ENCODE peak calls at places on chromosomes 11 and 22, in four cellular contexts. A is psoas muscle, Q is kidney, Y is astrocyte of the spinal cord. U is an unnamed sample.
A peak's percentile ranks its signal among the peaks of the same experiment; 100 is the strongest.

GRCh38 chr11:134644489-134645456 is 232.7 kb upstream of the B3GAT1 start:
- DNase-seq in A (no peak), Q (peak; percentile 49), Y (no peak), U (no peak)

GRCh38 chr11:34898474-34898873 is 17.7 kb downstream of the APIP start:
- DNase-seq in A (peak; percentile 51), Q (no peak), Y (no peak), U (no peak)

GRCh38 chr22:35275580-35275979 is 18.3 kb downstream of the HMGXB4 start:
- DNase-seq in Q (no peak), A (no peak), Y (peak; percentile 12), U (no peak)

GRCh38 chr11:45538363-45538762 is 127.1 kb downstream of the CHST1 start:
- DNase-seq in Y (no peak), Q (no peak), A (peak; percentile 63), U (no peak)

GRCh38 chr11:116725434-116726221 is 47.2 kb downstream of the BUD13 start:
- DNase-seq in A (no peak), Y (no peak), Q (no peak), U (no peak)

GRCh38 chr11:11036185-11037161 is 178.6 kb upstream of the ZBED5 start:
- DNase-seq in Y (peak; percentile 53), A (no peak), Q (no peak), U (no peak)

GRCh38 chr22:39317084-39317755 is 2.2 kb downstream of the RPL3 start:
- DNase-seq in Q (no peak), Y (no peak), A (no peak), U (no peak)

GRCh38 chr22:48797731-48798130 is 1029.9 kb downstream of the BRD1 start:
- DNase-seq in A (no peak), Y (no peak), Q (no peak), U (no peak)

GRCh38 chr22:27317156-27317555 is 484.4 kb downstream of the MN1 start:
- DNase-seq in Y (no peak), A (no peak), Q (no peak), U (no peak)

GRCh38 chr11:95831198-95831883 is 41.0 kb downstream of the CEP57 start:
- DNase-seq in A (no peak), Y (peak; percentile 90), Q (no peak), U (no peak)

GRCh38 chr11:18012314-18012905 is 437 bp downstream of the SERGEF start:
- DNase-seq in Y (peak; percentile 19), Q (no peak), A (peak; percentile 50), U (peak; percentile 43)

GRCh38 chr11:706439-706956 is 467 bp downstream of the EPS8L2 start:
- DNase-seq in Y (peak; percentile 34), Q (peak; percentile 83), A (no peak), U (peak; percentile 60)

GRCh38 chr11:33893711-33894401 is 2.0 kb upstream of the LMO2 start:
- DNase-seq in Q (no peak), Y (no peak), A (no peak), U (no peak)

GRCh38 chr22:44887941-44888366 is 121.9 kb downstream of the PHF21B start:
- DNase-seq in A (no peak), Y (no peak), Q (peak; percentile 70), U (peak; percentile 28)

GRCh38 chr11:44443836-44444769 is 121.4 kb upstream of the CD82 start:
- DNase-seq in Y (no peak), A (no peak), Q (no peak), U (no peak)

GRCh38 chr11:20599424-20600346 is at the start of gene SLC6A5:
- DNase-seq in A (no peak), Q (no peak), Y (peak; percentile 33), U (peak; percentile 55)

GRCh38 chr11:58057481-58057880 is 26.7 kb downstream of the OR6Q1 start:
- DNase-seq in Q (no peak), Y (peak; percentile 66), A (no peak), U (no peak)

GRCh38 chr11:130122141-130122575 is 37.4 kb upstream of the ST14 start:
- DNase-seq in Q (no peak), A (no peak), Y (no peak), U (no peak)

GRCh38 chr11:26229270-26229669 is 102.7 kb upstream of the ANO3 start:
- DNase-seq in Y (peak; percentile 83), A (no peak), Q (no peak), U (no peak)

GRCh38 chr11:14906614-14907392 is 14.8 kb upstream of the CYP2R1 start:
- DNase-seq in Q (no peak), Y (no peak), A (no peak), U (no peak)

GRCh38 chr11:34495724-34496377 is 17.7 kb downstream of the ELF5 start:
- DNase-seq in A (no peak), Q (no peak), Y (peak; percentile 81), U (no peak)

GRCh38 chr22:47515384-47516125 is 753.1 kb downstream of the TBC1D22A start:
- DNase-seq in A (no peak), Y (no peak), Q (no peak), U (no peak)

GRCh38 chr11:117717485-117718314 is 79.3 kb downstream of the DSCAML1 start:
- DNase-seq in Y (no peak), Q (peak; percentile 82), A (no peak), U (peak; percentile 90)

GRCh38 chr11:134483857-134484256 is 71.8 kb upstream of the B3GAT1 start:
- DNase-seq in Q (no peak), A (no peak), Y (no peak), U (no peak)

GRCh38 chr11:112227471-112227870 is 1.2 kb downstream of the PTS start:
- DNase-seq in A (no peak), Q (no peak), Y (no peak), U (no peak)

GRCh38 chr22:46054091-46054877 is 77.3 kb upstream of the WNT7B start:
- DNase-seq in A (peak; percentile 87), Y (peak; percentile 83), Q (peak; percentile 92), U (no peak)

GRCh38 chr11:119361961-119362725 is 15.6 kb upstream of the MFRP start:
- DNase-seq in A (no peak), Y (no peak), Q (peak; percentile 5), U (no peak)

GRCh38 chr11:117638913-117639543 is 158.0 kb downstream of the DSCAML1 start:
- DNase-seq in Y (no peak), Q (no peak), A (no peak), U (peak; percentile 59)

GRCh38 chr11:2269601-2270321 is 627 bp downstream of the ASCL2 start:
- DNase-seq in A (peak; percentile 61), Q (peak; percentile 88), Y (peak; percentile 29), U (peak; percentile 85)

GRCh38 chr22:45155050-45155840 is 8.5 kb upstream of the NUP50 start:
- DNase-seq in Q (no peak), Y (peak; percentile 16), A (no peak), U (no peak)

GRCh38 chr11:13997881-13998280 is 35.4 kb downstream of the SPON1 start:
- DNase-seq in Q (no peak), A (no peak), Y (no peak), U (no peak)

GRCh38 chr22:20393705-20394476 is at the start of gene ZNF74:
- DNase-seq in Y (peak; percentile 95), A (peak; percentile 95), Q (peak; percentile 96), U (peak; percentile 88)
- TF ChIP-seq CTCF in Y (no peak), A (no peak), Q (no peak), U (no peak)

DNA sequence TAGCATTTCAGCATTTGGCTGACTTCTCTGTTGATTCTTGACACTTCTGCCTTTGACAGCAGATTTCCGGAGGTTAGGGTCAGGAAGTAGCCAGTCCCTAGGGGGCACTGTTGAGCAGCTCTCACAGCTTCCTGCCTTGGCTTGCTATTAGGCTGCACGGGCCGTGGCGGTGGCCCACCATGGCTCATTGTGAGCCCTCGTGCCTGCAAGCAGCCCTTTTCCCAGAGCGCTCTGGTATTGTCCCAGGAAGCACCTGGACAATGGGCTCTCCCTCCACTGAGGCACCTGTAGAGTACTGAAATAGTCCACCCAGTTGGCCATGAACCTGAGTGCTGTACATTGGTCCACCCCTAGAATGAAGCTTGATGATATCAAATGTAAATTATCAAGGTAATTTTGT is 100.2 kb upstream of the GAL start:
- DNase-seq in Q (no peak), A (peak; percentile 72), Y (no peak), U (peak; percentile 71)
- TF ChIP-seq CTCF in Q (peak; percentile 55), A (peak; percentile 35), Y (peak; percentile 59), U (peak; percentile 81)

GRCh38 chr11:124633355-124633754 is 10.7 kb downstream of the TBRG1 start:
- DNase-seq in A (no peak), Q (no peak), Y (no peak), U (no peak)
- TF ChIP-seq CTCF in A (no peak), Q (no peak), Y (peak; percentile 34), U (peak; percentile 51)

DNA sequence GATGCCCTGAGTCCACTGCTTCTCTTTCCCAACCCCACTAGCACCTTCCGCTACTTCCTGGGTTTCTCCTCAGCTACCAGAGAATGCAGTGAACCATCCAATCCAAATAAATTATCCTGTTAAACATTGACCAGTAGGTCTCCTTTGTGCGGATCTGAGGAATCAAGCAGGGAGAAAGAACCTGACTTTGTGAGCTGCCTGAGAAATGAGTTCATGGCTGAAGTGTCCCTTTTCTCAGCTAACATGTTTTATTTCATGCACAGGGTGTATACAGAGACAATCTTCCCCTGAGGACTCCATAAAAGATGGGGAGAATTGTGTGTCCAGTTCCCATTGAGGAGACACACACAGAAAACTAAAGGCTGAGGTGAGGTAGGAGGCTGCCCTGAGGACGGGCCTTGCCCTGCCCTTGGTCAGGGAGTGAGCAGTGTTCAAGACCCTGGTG is 63.0 kb upstream of the VPREB1 start:
- DNase-seq in A (no peak), Y (no peak), Q (no peak), U (no peak)
- TF ChIP-seq CTCF in A (no peak), Y (no peak), Q (no peak), U (no peak)

DNA sequence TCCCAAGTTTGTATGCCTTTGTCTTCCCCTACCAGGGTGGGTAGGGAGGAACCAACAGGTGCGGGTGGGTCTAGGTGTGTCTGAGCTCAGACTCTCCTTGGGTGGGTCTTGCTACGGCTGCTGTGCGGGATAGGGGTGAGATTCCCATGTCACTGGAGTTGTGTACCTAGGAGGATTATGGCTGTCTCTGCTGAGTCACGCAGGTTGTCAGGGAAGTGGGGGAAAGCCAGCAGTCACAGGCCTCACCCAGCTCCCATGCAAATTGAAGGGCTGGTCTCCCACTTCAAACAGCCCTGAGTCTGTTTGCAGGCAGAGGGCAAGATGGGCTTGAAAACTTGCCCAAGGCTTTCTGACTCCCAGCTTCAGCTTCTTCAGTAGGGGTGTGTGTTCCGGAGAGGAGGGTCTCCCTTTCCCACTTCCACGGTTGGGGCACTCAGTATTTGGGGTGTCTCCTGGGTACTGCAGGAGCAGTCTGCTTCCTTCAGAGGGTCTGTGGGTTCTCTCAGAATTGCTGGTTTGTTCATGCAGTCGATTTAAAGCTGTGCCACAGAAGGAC is 10.9 kb upstream of the SC5D start:
- DNase-seq in Q (no peak), Y (no peak), A (no peak), U (peak; percentile 63)
- TF ChIP-seq CTCF in Q (no peak), Y (no peak), A (no peak), U (no peak)

GRCh38 chr11:86938900-86939880 is 16.0 kb downstream of the FZD4 start:
- DNase-seq in Q (no peak), A (no peak), Y (peak; percentile 59), U (no peak)
- TF ChIP-seq CTCF in Q (peak; percentile 92), A (peak; percentile 70), Y (peak; percentile 61), U (peak; percentile 83)

GRCh38 chr11:72947229-72947628 is 133.0 kb downstream of the ATG16L2 start:
- DNase-seq in Q (no peak), A (no peak), Y (no peak), U (no peak)
- TF ChIP-seq CTCF in Q (no peak), A (no peak), Y (no peak), U (no peak)

DNA sequence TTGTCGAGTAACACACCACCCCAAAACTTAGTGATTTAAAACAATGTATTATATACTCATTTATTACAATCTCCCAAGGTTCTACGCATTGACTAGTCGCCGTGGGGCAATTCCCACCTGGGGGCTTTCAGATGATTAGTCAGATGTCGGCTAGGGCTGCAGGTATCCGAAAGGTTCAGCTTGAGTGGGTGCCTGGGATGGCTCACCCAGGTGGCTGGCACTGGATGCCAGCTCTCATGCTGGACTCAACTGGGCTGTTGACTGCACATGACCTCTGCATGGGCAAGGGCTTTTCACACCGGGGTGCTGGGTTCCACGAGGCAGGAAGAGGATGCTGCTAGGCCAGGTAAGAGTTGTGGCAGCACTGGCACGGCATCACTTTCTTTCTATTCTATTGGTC is 21.9 kb upstream of the MICAL2 start:
- DNase-seq in Q (no peak), A (no peak), Y (no peak), U (no peak)
- TF ChIP-seq CTCF in Q (no peak), A (no peak), Y (no peak), U (no peak)

U was measured in Caco-2.